ENCODE peak calls at places on chromosome 19, in four cellular contexts. One of them, this sample, is unnamed.

GRCh38 chr19:38183227-38183914 is 40.7 kb downstream of the DPF1 start:
- DNase-seq in fibroblast of lung: peak; percentile 23
- DNase-seq in A673: peak; percentile 36
- DNase-seq in activated CD4-positive, CD25-positive, alpha-beta regulatory T cell: no peak
- DNase-seq in this sample: no peak

GRCh38 chr19:6103217-6103644 is 7.1 kb downstream of the RFX2 start:
- DNase-seq in activated CD4-positive, CD25-positive, alpha-beta regulatory T cell: no peak
- DNase-seq in fibroblast of lung: peak; percentile 84
- DNase-seq in A673: no peak
- DNase-seq in this sample: no peak

GRCh38 chr19:51595776-51596175 is 24.7 kb downstream of the ZNF175 start:
- DNase-seq in A673: no peak
- DNase-seq in fibroblast of lung: no peak
- DNase-seq in activated CD4-positive, CD25-positive, alpha-beta regulatory T cell: no peak
- DNase-seq in this sample: no peak

GRCh38 chr19:7902796-7903243 is 857 bp upstream of the MAP2K7 start:
- DNase-seq in activated CD4-positive, CD25-positive, alpha-beta regulatory T cell: no peak
- DNase-seq in A673: no peak
- DNase-seq in fibroblast of lung: no peak
- DNase-seq in this sample: no peak

GRCh38 chr19:6087074-6087506 is 23.2 kb downstream of the RFX2 start:
- DNase-seq in activated CD4-positive, CD25-positive, alpha-beta regulatory T cell: no peak
- DNase-seq in fibroblast of lung: no peak
- DNase-seq in A673: no peak
- DNase-seq in this sample: no peak

GRCh38 chr19:45825263-45825605 is 10.1 kb upstream of the RSPH6A start:
- DNase-seq in activated CD4-positive, CD25-positive, alpha-beta regulatory T cell: no peak
- DNase-seq in fibroblast of lung: no peak
- DNase-seq in A673: no peak
- DNase-seq in this sample: no peak

GRCh38 chr19:47587295-47587694 is 14.3 kb upstream of the ZNF541 start:
- DNase-seq in fibroblast of lung: no peak
- DNase-seq in A673: no peak
- DNase-seq in activated CD4-positive, CD25-positive, alpha-beta regulatory T cell: no peak
- DNase-seq in this sample: no peak

GRCh38 chr19:768424-768823 is 17.5 kb downstream of the MISP start:
- DNase-seq in fibroblast of lung: peak; percentile 80
- DNase-seq in A673: no peak
- DNase-seq in activated CD4-positive, CD25-positive, alpha-beta regulatory T cell: no peak
- DNase-seq in this sample: no peak

GRCh38 chr19:40596608-40597328 is 4.4 kb upstream of the LTBP4 start:
- DNase-seq in A673: no peak
- DNase-seq in fibroblast of lung: peak; percentile 54
- DNase-seq in activated CD4-positive, CD25-positive, alpha-beta regulatory T cell: no peak
- DNase-seq in this sample: no peak

GRCh38 chr19:34220472-34221063 is 33.8 kb upstream of the GARRE1 start:
- DNase-seq in activated CD4-positive, CD25-positive, alpha-beta regulatory T cell: peak; percentile 19
- DNase-seq in fibroblast of lung: peak; percentile 70
- DNase-seq in A673: peak; percentile 83
- DNase-seq in this sample: no peak

GRCh38 chr19:17005000-17005399 is 21.6 kb downstream of the CPAMD8 start:
- DNase-seq in A673: no peak
- DNase-seq in fibroblast of lung: no peak
- DNase-seq in activated CD4-positive, CD25-positive, alpha-beta regulatory T cell: no peak
- DNase-seq in this sample: no peak

GRCh38 chr19:32676895-32677359 is 1.3 kb downstream of the RGS9BP start:
- DNase-seq in activated CD4-positive, CD25-positive, alpha-beta regulatory T cell: no peak
- DNase-seq in A673: no peak
- DNase-seq in fibroblast of lung: no peak
- DNase-seq in this sample: no peak

GRCh38 chr19:41882568-41883462 is at the start of gene ARHGEF1:
- DNase-seq in fibroblast of lung: peak; percentile 18
- DNase-seq in activated CD4-positive, CD25-positive, alpha-beta regulatory T cell: no peak
- DNase-seq in A673: peak; percentile 56
- DNase-seq in this sample: peak; percentile 68

GRCh38 chr19:19463348-19464117 is 51.8 kb downstream of the TSSK6 start:
- DNase-seq in activated CD4-positive, CD25-positive, alpha-beta regulatory T cell: no peak
- DNase-seq in fibroblast of lung: peak; percentile 82
- DNase-seq in A673: peak; percentile 64
- DNase-seq in this sample: no peak

GRCh38 chr19:21698215-21698614 is 69.2 kb downstream of the ZNF100 start:
- DNase-seq in activated CD4-positive, CD25-positive, alpha-beta regulatory T cell: no peak
- DNase-seq in fibroblast of lung: peak; percentile 24
- DNase-seq in A673: peak; percentile 13
- DNase-seq in this sample: no peak

GRCh38 chr19:3683405-3683865 is 16.8 kb downstream of the PIP5K1C start:
- DNase-seq in A673: peak; percentile 91
- DNase-seq in activated CD4-positive, CD25-positive, alpha-beta regulatory T cell: no peak
- DNase-seq in fibroblast of lung: no peak
- DNase-seq in this sample: no peak

GRCh38 chr19:37980419-37980975 is 73.5 kb downstream of the SIPA1L3 start:
- DNase-seq in fibroblast of lung: peak; percentile 14
- DNase-seq in activated CD4-positive, CD25-positive, alpha-beta regulatory T cell: no peak
- DNase-seq in A673: no peak
- DNase-seq in this sample: no peak

This sample was measured in GM12892.